ENCODE peak calls at places on chromosome 20, in eight cellular contexts. Z is left ventricle myocardium inferior, D is GM23338, V is ovary, L is adrenal gland, S is pancreas, W is cardiac fibroblast, G is fibroblast of mammary gland. I is an unnamed sample.
A peak's percentile ranks its signal among the peaks of the same experiment; 100 is the strongest.

GRCh38 chr20:62617711-62618483 is 24.4 kb upstream of the SLCO4A1 start:
- DNase-seq in Z (peak; percentile 76), D (no peak), V (no peak), L (peak; percentile 67), S (no peak), W (no peak), G (no peak), I (peak; percentile 71)

GRCh38 chr20:34074101-34074760 is 37.8 kb downstream of the EIF2S2 start:
- DNase-seq in Z (no peak), D (no peak), V (no peak), L (no peak), S (no peak), W (no peak), G (peak; percentile 23), I (no peak)

GRCh38 chr20:50191566-50192363 is 1.1 kb downstream of the CEBPB start:
- DNase-seq in Z (peak; percentile 44), D (peak; percentile 78), V (peak; percentile 71), L (peak; percentile 50), S (peak; percentile 70), W (peak; percentile 53), G (no peak), I (peak; percentile 83)

GRCh38 chr20:31517373-31517772 is 3.1 kb downstream of the HM13 start:
- DNase-seq in Z (peak; percentile 25), D (peak; percentile 89), V (no peak), L (peak; percentile 77), S (peak; percentile 72), W (peak; percentile 64), G (peak; percentile 82), I (no peak)

GRCh38 chr20:56222945-56223344 is 25.6 kb upstream of the MC3R start:
- DNase-seq in Z (no peak), D (no peak), V (no peak), L (no peak), S (no peak), W (no peak), G (no peak), I (no peak)

GRCh38 chr20:48448601-48449384 is 379.0 kb downstream of the PREX1 start:
- DNase-seq in Z (no peak), D (no peak), V (no peak), L (no peak), S (no peak), W (no peak), G (no peak), I (no peak)

GRCh38 chr20:1623501-1624250 is 3.9 kb upstream of the SIRPB1 start:
- DNase-seq in Z (no peak), D (no peak), V (no peak), L (no peak), S (no peak), W (no peak), G (no peak), I (no peak)

GRCh38 chr20:49045440-49046086 is 549 bp upstream of the CSE1L start:
- DNase-seq in Z (peak; percentile 44), D (peak; percentile 49), V (no peak), L (peak; percentile 40), S (no peak), W (peak; percentile 9), G (peak; percentile 13), I (peak; percentile 56)

GRCh38 chr20:32282461-32282860 is 5.0 kb downstream of the KIF3B start:
- DNase-seq in Z (peak; percentile 57), D (no peak), V (no peak), L (peak; percentile 45), S (peak; percentile 86), W (no peak), G (no peak), I (no peak)

GRCh38 chr20:63696311-63696627 is 183 bp upstream of the TNFRSF6B start:
- DNase-seq in Z (no peak), D (peak; percentile 82), V (no peak), L (peak; percentile 38), S (no peak), W (peak; percentile 46), G (no peak), I (no peak)

GRCh38 chr20:5550738-5551529 is 199.3 kb upstream of the SHLD1 start:
- DNase-seq in Z (no peak), D (no peak), V (no peak), L (no peak), S (no peak), W (no peak), G (no peak), I (no peak)

GRCh38 chr20:42703744-42704143 is 486.0 kb downstream of the PTPRT start:
- DNase-seq in Z (no peak), D (no peak), V (no peak), L (no peak), S (no peak), W (no peak), G (no peak), I (no peak)

GRCh38 chr20:42706762-42707161 is 482.9 kb downstream of the PTPRT start:
- DNase-seq in Z (no peak), D (no peak), V (no peak), L (no peak), S (no peak), W (no peak), G (no peak), I (no peak)

GRCh38 chr20:42705550-42705949 is 484.2 kb downstream of the PTPRT start:
- DNase-seq in Z (no peak), D (no peak), V (no peak), L (no peak), S (no peak), W (no peak), G (no peak), I (no peak)

GRCh38 chr20:42708261-42708660 is 481.4 kb downstream of the PTPRT start:
- DNase-seq in Z (no peak), D (no peak), V (no peak), L (no peak), S (no peak), W (no peak), G (no peak), I (no peak)
- TF ChIP-seq CTCF in Z (no peak), D (no peak), V (no peak), L (no peak), S (no peak), W (no peak), G (no peak), I (no peak)

GRCh38 chr20:57264151-57264792 is 2.2 kb downstream of the BMP7 start:
- DNase-seq in Z (peak; percentile 24), D (peak; percentile 47), V (no peak), L (no peak), S (peak; percentile 38), W (no peak), G (no peak), I (no peak)
- H3K4me3 ChIP-seq in Z (peak overlapping the region; percentile 65), D (peak overlapping the region; percentile 88), V (no peak overlapping the region), L (no peak overlapping the region), S (peak overlapping the region; percentile 31), W (no peak overlapping the region), G (no peak overlapping the region), I (no peak overlapping the region)

GRCh38 chr20:45235995-45236394 is 14.8 kb downstream of the SEMG2 start:
- DNase-seq in Z (no peak), D (peak; percentile 79), V (no peak), L (no peak), S (no peak), W (no peak), G (no peak), I (peak; percentile 18)
- TF ChIP-seq CTCF in Z (no peak), D (peak; percentile 88), V (no peak), L (peak; percentile 13), S (no peak), W (peak; percentile 34), G (peak; percentile 41), I (peak; percentile 48)

GRCh38 chr20:14877616-14878015 is 540.2 kb upstream of the FLRT3 start:
- DNase-seq in Z (no peak), D (no peak), V (no peak), L (no peak), S (no peak), W (no peak), G (peak; percentile 12), I (no peak)

GRCh38 chr20:14879020-14879697 is 541.7 kb upstream of the FLRT3 start:
- DNase-seq in Z (no peak), D (no peak), V (no peak), L (no peak), S (no peak), W (peak; percentile 11), G (peak; percentile 84), I (peak; percentile 47)

GRCh38 chr20:14881518-14881917 is 544.1 kb upstream of the FLRT3 start:
- DNase-seq in Z (no peak), D (no peak), V (no peak), L (no peak), S (no peak), W (no peak), G (no peak), I (no peak)

GRCh38 chr20:14878676-14879019 is 541.2 kb upstream of the FLRT3 start:
- DNase-seq in Z (no peak), D (no peak), V (no peak), L (no peak), S (no peak), W (no peak), G (no peak), I (no peak)

DNA sequence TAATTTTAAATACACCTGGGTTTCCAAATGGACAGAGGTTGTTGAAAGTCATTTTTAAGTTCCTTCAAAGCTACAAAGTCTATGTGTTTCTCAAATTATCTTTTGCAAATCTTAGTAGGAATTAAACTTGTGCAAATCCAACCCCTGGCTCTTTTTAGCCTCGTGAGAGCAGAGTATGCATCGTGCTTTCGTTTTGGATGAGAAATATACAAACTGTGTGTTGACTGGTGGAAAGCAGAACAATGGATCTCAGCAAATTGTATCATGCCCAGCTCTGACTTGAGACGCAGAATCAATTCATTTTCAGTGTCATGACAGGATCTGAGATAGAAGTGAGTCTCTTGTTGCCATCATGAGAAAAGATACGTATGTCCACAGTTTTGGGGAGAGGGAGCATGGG is 542.4 kb upstream of the FLRT3 start:
- DNase-seq in Z (no peak), D (no peak), V (no peak), L (no peak), S (no peak), W (no peak), G (no peak), I (peak; percentile 47)
- H3K4me3 ChIP-seq in Z (no peak overlapping the region), D (no peak overlapping the region), V (no peak overlapping the region), L (no peak overlapping the region), S (no peak overlapping the region), W (no peak overlapping the region), G (no peak overlapping the region), I (peak overlapping the region; percentile 32)

GRCh38 chr20:35328689-35329088 is 36.5 kb upstream of the FAM83C start:
- DNase-seq in Z (no peak), D (no peak), V (no peak), L (no peak), S (no peak), W (no peak), G (no peak), I (no peak)
- TF ChIP-seq CTCF in Z (no peak), D (no peak), V (no peak), L (no peak), S (no peak), W (no peak), G (no peak), I (no peak)

I was measured in GM12865.